ENCODE peak calls at places on chromosomes 12 and 14, in seven cellular contexts. M, V, P, H, K, Z and Y are unnamed samples.

GRCh38 chr12:65121049-65121955 is at the start of gene WIF1:
- DNase-seq in M (peak), Z (no peak), H (peak), P (no peak), K (peak), V (peak), Y (no peak)

GRCh38 chr12:31797230-31797872 is 68.5 kb upstream of the AMN1 start:
- DNase-seq in V (no peak), P (no peak), H (no peak), Z (no peak), M (no peak), K (no peak), Y (no peak)

GRCh38 chr12:67535176-67535575 is 113.4 kb upstream of the DYRK2 start:
- DNase-seq in M (no peak), V (no peak), P (no peak), H (no peak), K (no peak), Z (no peak), Y (no peak)

GRCh38 chr12:1064317-1064716 is 73.3 kb downstream of the ERC1 start:
- DNase-seq in V (no peak), Z (no peak), M (no peak), P (no peak), K (no peak), H (no peak), Y (no peak)

GRCh38 chr14:22375321-22375930 is 213.6 kb downstream of the DAD1 start:
- DNase-seq in P (no peak), M (no peak), H (peak), V (no peak), K (no peak), Z (peak), Y (no peak)

GRCh38 chr12:53174881-53175491 is 5.5 kb upstream of the ZNF740 start:
- DNase-seq in K (no peak), V (no peak), M (no peak), H (peak), P (no peak), Z (peak), Y (no peak)

GRCh38 chr14:57747036-57747435 is 118.9 kb downstream of the SLC35F4 start:
- DNase-seq in V (peak), H (no peak), P (no peak), M (no peak), K (no peak), Z (no peak), Y (no peak)

GRCh38 chr12:12791756-12792346 is 6.4 kb downstream of the APOLD1 start:
- DNase-seq in M (no peak), P (no peak), H (no peak), Z (peak), V (no peak), K (no peak), Y (no peak)

GRCh38 chr14:23447634-23448353 is 12.3 kb upstream of the MYH7 start:
- DNase-seq in V (no peak), Z (no peak), P (no peak), H (no peak), M (no peak), K (no peak), Y (no peak)

GRCh38 chr12:14629832-14630688 is 62.4 kb upstream of the PLBD1 start:
- DNase-seq in K (peak), V (peak), Z (peak), H (peak), M (no peak), P (peak), Y (peak)

GRCh38 chr12:89352242-89352491 is 134 bp downstream of the DUSP6 start:
- DNase-seq in K (no peak), M (no peak), V (no peak), H (no peak), Z (no peak), P (no peak), Y (no peak)

GRCh38 chr14:37179896-37180502 is 7.6 kb upstream of the SLC25A21 start:
- DNase-seq in M (no peak), Z (peak), K (no peak), H (no peak), V (no peak), P (no peak), Y (no peak)

GRCh38 chr14:75132374-75133086 is 5.7 kb upstream of the NEK9 start:
- DNase-seq in V (peak), H (peak), P (peak), M (no peak), K (no peak), Z (peak), Y (peak)

GRCh38 chr14:36655963-36656768 is 5.5 kb upstream of the PAX9 start:
- DNase-seq in K (no peak), H (peak), V (no peak), Z (no peak), M (peak), P (no peak), Y (peak)

GRCh38 chr14:23537351-23538048 is 14.1 kb downstream of the ZFHX2 start:
- DNase-seq in Z (peak), V (no peak), M (no peak), P (no peak), K (no peak), H (no peak), Y (no peak)

GRCh38 chr14:78398216-78398615 is 228.0 kb downstream of the NRXN3 start:
- DNase-seq in H (no peak), V (no peak), P (no peak), K (no peak), Z (no peak), M (no peak), Y (no peak)

GRCh38 chr12:77133566-77133965 is 68.2 kb upstream of the E2F7 start:
- DNase-seq in V (no peak), K (peak), M (no peak), H (peak), Z (peak), P (no peak), Y (peak)

GRCh38 chr14:106845286-106846087 is 1319.1 kb downstream of the TMEM121 start:
- DNase-seq in Z (no peak), M (peak), H (no peak), V (peak), K (no peak), P (no peak), Y (peak)

GRCh38 chr14:106848330-106849121 is 1322.1 kb downstream of the TMEM121 start:
- DNase-seq in P (no peak), Z (no peak), M (no peak), H (no peak), V (no peak), K (no peak), Y (peak)

GRCh38 chr14:106846218-106846617 is 1319.8 kb downstream of the TMEM121 start:
- DNase-seq in K (no peak), V (no peak), P (no peak), Z (no peak), M (no peak), H (peak), Y (peak)

DNA sequence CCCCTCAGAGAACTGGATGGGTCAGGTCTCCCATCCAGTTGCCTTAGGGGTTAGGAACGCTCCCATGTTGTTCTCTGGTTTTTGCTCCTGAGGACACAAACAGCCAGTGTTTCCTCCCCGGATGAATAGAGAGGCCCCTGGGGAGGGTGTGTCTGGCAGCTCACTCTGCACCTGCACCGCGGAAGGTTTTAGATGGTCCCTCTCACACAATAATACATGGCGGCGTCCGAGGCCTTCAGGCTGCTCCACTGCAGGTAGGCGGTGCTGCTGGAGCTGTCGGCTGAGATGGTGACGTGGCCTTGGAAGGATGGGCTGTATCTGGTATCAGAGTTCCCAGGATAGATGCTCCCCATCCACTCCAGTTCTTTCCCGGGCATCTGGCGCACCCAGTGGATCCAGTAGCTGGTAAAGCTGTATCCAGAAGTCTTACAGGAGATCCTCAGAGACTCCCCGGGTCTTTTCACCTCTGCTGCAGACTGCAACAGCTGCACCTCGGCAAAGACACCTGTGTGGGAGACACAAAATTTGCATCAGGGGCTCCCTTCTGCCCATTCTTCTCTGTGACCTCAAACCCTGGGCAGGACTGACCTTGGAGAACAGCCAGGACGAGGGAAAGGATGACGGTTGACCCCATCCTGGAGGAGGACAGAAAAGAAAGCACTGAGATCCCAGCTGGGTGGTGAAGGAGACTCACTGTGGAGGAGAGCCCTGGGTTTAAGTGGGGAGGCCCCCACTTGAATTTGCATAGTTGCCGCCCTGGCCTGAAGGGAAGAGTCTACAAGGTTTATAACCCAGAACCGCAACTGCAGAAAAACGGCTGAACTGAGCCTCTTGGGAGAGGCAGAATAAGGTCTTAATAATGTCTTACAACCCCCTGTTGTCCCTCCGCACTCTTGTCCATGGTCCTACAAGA is 1324.8 kb downstream of the TMEM121 start:
- DNase-seq in M (no peak), H (no peak), P (no peak), Z (no peak), K (no peak), V (no peak), Y (no peak)
- H3K4me3 ChIP-seq in M (no peak), H (no peak), P (no peak), Z (no peak), K (no peak), V (no peak), Y (no peak)

GRCh38 chr14:49688701-49689030 is 652 bp upstream of the POLE2 start:
- DNase-seq in P (no peak), H (no peak), V (no peak), K (no peak), Z (no peak), M (no peak), Y (no peak)
- H3K4me3 ChIP-seq in P (no peak), H (peak), V (no peak), K (no peak), Z (no peak), M (peak), Y (no peak)

DNA sequence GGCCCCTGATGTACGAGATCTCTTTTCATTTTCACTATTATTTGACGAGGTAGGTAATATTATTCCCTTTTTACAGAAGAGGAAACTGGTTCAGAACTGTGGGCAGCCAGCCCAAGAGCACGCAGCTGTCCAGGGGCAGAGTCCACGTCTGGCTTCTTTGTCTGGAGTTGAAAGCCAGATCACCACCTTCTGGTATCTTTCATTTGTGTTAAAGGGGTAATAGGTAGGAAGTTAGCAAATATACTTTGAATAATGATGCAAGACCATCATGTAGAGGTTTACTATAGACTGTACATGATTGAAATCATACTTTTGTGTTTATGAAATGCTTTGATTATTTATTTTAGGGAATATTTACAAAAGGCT is 144.1 kb upstream of the AMIGO2 start:
- DNase-seq in V (no peak), P (no peak), Z (peak), H (no peak), K (peak), M (no peak), Y (no peak)
- H3K4me3 ChIP-seq in V (no peak), P (no peak), Z (no peak), H (no peak), K (no peak), M (no peak), Y (no peak)

GRCh38 chr14:104715416-104715815 is 8.6 kb upstream of the ADSS1 start:
- DNase-seq in K (no peak), P (no peak), V (no peak), H (no peak), M (no peak), Z (no peak), Y (no peak)
- H3K4me3 ChIP-seq in K (no peak), P (no peak), V (no peak), H (no peak), M (no peak), Z (no peak), Y (no peak)

GRCh38 chr14:99247091-99247729 is 24.8 kb downstream of the BCL11B start:
- DNase-seq in Z (no peak), V (no peak), H (no peak), P (no peak), M (no peak), K (no peak), Y (no peak)
- H3K4me3 ChIP-seq in Z (no peak), V (no peak), H (no peak), P (no peak), M (no peak), K (no peak), Y (no peak)

GRCh38 chr14:99865408-99865807 is 72.2 kb downstream of the EML1 start:
- DNase-seq in V (no peak), P (no peak), H (no peak), Z (no peak), M (no peak), K (no peak), Y (no peak)
- H3K4me3 ChIP-seq in V (no peak), P (no peak), H (no peak), Z (no peak), M (no peak), K (no peak), Y (no peak)